ENCODE peak calls at places on chromosome 21, in nine cellular contexts. G is lower leg skin, B is fibroblast of pulmonary artery, V is fibroblast of lung, T is choroid plexus epithelial cell, R is PC-3, E is RWPE2, S is tibial nerve, O is brain microvascular endothelial cell. W is an unnamed sample.

GRCh38 chr21:46216132-46216747 is 12.3 kb downstream of the LSS start:
- DNase-seq in V (no peak), O (no peak), E (peak), B (no peak), R (no peak), G (no peak), T (no peak), S (no peak), W (no peak)

GRCh38 chr21:33229776-33230517 is at the start of gene IFNAR2:
- DNase-seq in T (peak), B (peak), S (peak), V (peak), R (peak), O (peak), E (no peak), G (peak), W (peak)

GRCh38 chr21:25881524-25882376 is 147.0 kb downstream of the GABPA start:
- DNase-seq in O (peak), T (peak), S (peak), R (peak), E (no peak), B (peak), G (peak), V (peak), W (peak)

GRCh38 chr21:16583567-16583966 is 853.8 kb downstream of the USP25 start:
- DNase-seq in G (no peak), S (no peak), T (no peak), V (no peak), B (no peak), O (no peak), R (no peak), E (no peak), W (no peak)

GRCh38 chr21:25970254-25970930 is 200.2 kb downstream of the APP start:
- DNase-seq in E (no peak), R (peak), O (peak), B (peak), T (peak), G (no peak), V (no peak), S (no peak), W (no peak)

GRCh38 chr21:16408280-16408669 is 678.5 kb downstream of the USP25 start:
- DNase-seq in S (no peak), E (no peak), T (no peak), O (no peak), G (no peak), B (no peak), R (no peak), V (no peak), W (no peak)

GRCh38 chr21:33025471-33026298 is at the start of gene OLIG2:
- DNase-seq in V (no peak), R (no peak), S (no peak), O (no peak), B (no peak), T (no peak), E (no peak), G (peak), W (no peak)

GRCh38 chr21:45363921-45364463 is 41.0 kb upstream of the COL18A1 start:
- DNase-seq in E (peak), B (peak), V (peak), G (peak), R (peak), O (peak), T (peak), S (peak), W (peak)

GRCh38 chr21:25658427-25658980 is 19.4 kb downstream of the JAM2 start:
- DNase-seq in E (no peak), S (no peak), B (no peak), V (no peak), R (no peak), O (no peak), G (no peak), T (no peak), W (no peak)

GRCh38 chr21:18403685-18404084 is at the start of gene TMPRSS15:
- DNase-seq in O (no peak), G (no peak), T (peak), R (no peak), V (no peak), B (no peak), E (no peak), S (no peak), W (no peak)

GRCh38 chr21:41361786-41362604 is at the start of gene MX2:
- DNase-seq in R (peak), S (peak), T (peak), E (no peak), V (peak), B (peak), G (peak), O (peak), W (peak)
- H3K4me3 ChIP-seq in R (peak), S (peak), T (no peak), E (no peak), V (peak), B (peak), G (no peak), O (no peak), W (peak)

DNA sequence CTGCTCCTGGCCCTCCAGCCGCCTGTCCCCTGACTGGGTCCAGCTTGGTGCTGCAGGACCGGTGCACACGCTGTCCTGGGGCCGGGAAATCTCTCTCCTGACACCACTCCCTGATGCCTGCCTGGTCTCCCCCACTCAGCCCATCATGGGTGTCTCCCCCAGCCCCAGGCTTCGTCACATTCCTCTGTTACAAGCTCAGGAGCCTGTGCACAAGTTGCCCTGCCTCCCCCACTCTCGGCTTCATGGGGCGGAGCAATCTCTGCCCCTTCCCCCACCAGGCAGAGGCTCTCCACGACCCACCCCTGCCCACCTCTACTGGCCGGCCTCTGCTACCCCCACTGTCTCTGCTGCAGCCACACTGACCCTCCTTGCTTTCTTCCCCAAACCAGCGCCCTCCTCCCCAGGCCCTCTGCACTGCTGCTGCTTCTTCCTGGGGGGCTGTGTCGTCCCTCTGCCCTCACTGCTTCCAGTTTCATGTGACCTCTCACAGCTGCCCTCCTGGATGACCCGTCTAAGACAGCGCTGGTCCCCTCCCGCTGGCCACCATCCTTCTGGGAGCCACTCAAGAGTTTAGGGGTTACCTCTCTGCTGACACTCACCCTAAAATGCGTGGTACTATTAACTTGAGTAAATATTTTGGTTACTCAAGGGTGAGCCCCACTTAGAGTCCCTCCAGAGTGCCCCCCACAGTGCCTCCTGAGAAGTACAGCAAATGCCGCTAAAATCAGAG is 5.7 kb upstream of the RIPK4 start:
- DNase-seq in S (no peak), V (no peak), T (no peak), O (no peak), G (peak), R (no peak), B (no peak), E (no peak), W (no peak)
- TF ChIP-seq CTCF in S (no peak), V (no peak), T (no peak), O (no peak), G (no peak), R (peak), B (no peak), E (no peak), W (no peak)

GRCh38 chr21:40852563-40852962 is 5.6 kb upstream of the DSCAM start:
- DNase-seq in S (no peak), E (no peak), R (no peak), O (no peak), B (no peak), T (no peak), G (no peak), V (no peak), W (no peak)
- H3K4me3 ChIP-seq in S (no peak), E (no peak), R (no peak), O (no peak), B (no peak), T (no peak), G (no peak), V (no peak), W (no peak)

GRCh38 chr21:24025101-24025500 is 1582.2 kb downstream of the MRPL39 start:
- DNase-seq in B (no peak), O (no peak), V (no peak), R (peak), E (no peak), G (no peak), T (no peak), S (no peak), W (no peak)
- TF ChIP-seq CTCF in B (no peak), O (no peak), V (no peak), R (no peak), E (no peak), G (no peak), T (no peak), S (no peak), W (no peak)

GRCh38 chr21:43658094-43658725 is 1.1 kb downstream of the HSF2BP start:
- DNase-seq in S (no peak), E (no peak), R (no peak), B (no peak), V (no peak), O (no peak), G (peak), T (no peak), W (no peak)
- H3K4me3 ChIP-seq in S (no peak), E (no peak), R (no peak), B (no peak), V (no peak), O (no peak), G (no peak), T (no peak), W (no peak)

W was measured in fibroblast of the aortic adventitia.